ENCODE peak calls at places on chromosomes 5 and 9, in nine cellular contexts. X is coronary artery, Q is epithelial cell of proximal tubule, P is lower leg skin, T is mucosa of descending colon, G is astrocyte of the cerebellum, I is HFF-Myc, O is retinal pigment epithelial cell, M is breast epithelium. L is an unnamed sample.

GRCh38 chr5:40762716-40763115 is 7.0 kb upstream of the TTC33 start:
- DNase-seq in X (no peak), Q (no peak), P (no peak), T (no peak), G (no peak), I (no peak), O (no peak), M (no peak), L (no peak)

GRCh38 chr5:140112685-140113179 is 1.2 kb upstream of the PURA start:
- DNase-seq in X (no peak), Q (no peak), P (no peak), T (no peak), G (no peak), I (no peak), O (no peak), M (no peak), L (peak)

GRCh38 chr9:88605500-88606172 is 70.7 kb downstream of the NXNL2 start:
- DNase-seq in X (no peak), Q (no peak), P (no peak), T (no peak), G (no peak), I (no peak), O (peak), M (no peak), L (no peak)

GRCh38 chr5:119814655-119815054 is 185.3 kb downstream of the FAM170A start:
- DNase-seq in X (no peak), Q (no peak), P (no peak), T (no peak), G (no peak), I (no peak), O (no peak), M (no peak), L (no peak)

GRCh38 chr5:96657068-96657467 is 5.1 kb upstream of the CAST start:
- DNase-seq in X (no peak), Q (peak), P (no peak), T (peak), G (peak), I (peak), O (no peak), M (no peak), L (peak)

GRCh38 chr9:127875306-127875966 is 2.0 kb downstream of the AK1 start:
- DNase-seq in X (no peak), Q (no peak), P (no peak), T (no peak), G (peak), I (no peak), O (no peak), M (no peak), L (peak)

GRCh38 chr5:133260715-133261114 is 208.9 kb downstream of the HSPA4 start:
- DNase-seq in X (no peak), Q (no peak), P (no peak), T (no peak), G (no peak), I (no peak), O (no peak), M (no peak), L (no peak)

GRCh38 chr5:26553079-26553478 is 485.3 kb downstream of the CDH9 start:
- DNase-seq in X (no peak), Q (peak), P (no peak), T (no peak), G (peak), I (no peak), O (peak), M (no peak), L (peak)

GRCh38 chr9:131641618-131642495 is 96.5 kb downstream of the PRRT1B start:
- DNase-seq in X (no peak), Q (no peak), P (no peak), T (peak), G (no peak), I (no peak), O (no peak), M (no peak), L (peak)

GRCh38 chr9:34612788-34613390 is 992 bp upstream of the RPP25L start:
- DNase-seq in X (no peak), Q (no peak), P (peak), T (peak), G (peak), I (peak), O (peak), M (peak), L (peak)

GRCh38 chr9:112705773-112706427 is 12.0 kb downstream of the INIP start:
- DNase-seq in X (no peak), Q (no peak), P (no peak), T (peak), G (peak), I (peak), O (no peak), M (no peak), L (peak)

GRCh38 chr5:54895816-54896341 is 89.5 kb downstream of the ESM1 start:
- DNase-seq in X (no peak), Q (no peak), P (no peak), T (peak), G (no peak), I (peak), O (no peak), M (no peak), L (peak)

GRCh38 chr5:72237879-72238278 is 82.2 kb downstream of the MRPS27 start:
- DNase-seq in X (no peak), Q (no peak), P (no peak), T (no peak), G (no peak), I (no peak), O (no peak), M (no peak), L (no peak)

GRCh38 chr9:88746744-88747398 is 211.9 kb downstream of the NXNL2 start:
- DNase-seq in X (peak), Q (no peak), P (no peak), T (no peak), G (no peak), I (no peak), O (no peak), M (no peak), L (no peak)

GRCh38 chr5:157168286-157168685 is 2.2 kb upstream of the GARIN3 start:
- DNase-seq in X (no peak), Q (no peak), P (peak), T (no peak), G (no peak), I (no peak), O (no peak), M (no peak), L (no peak)

GRCh38 chr5:139682016-139682975 is 34.1 kb downstream of the CXXC5 start:
- DNase-seq in X (no peak), Q (no peak), P (no peak), T (no peak), G (no peak), I (no peak), O (no peak), M (no peak), L (no peak)

GRCh38 chr5:174609116-174609515 is 115.3 kb upstream of the MSX2 start:
- DNase-seq in X (no peak), Q (no peak), P (no peak), T (no peak), G (no peak), I (no peak), O (no peak), M (no peak), L (no peak)

GRCh38 chr5:89524785-89525184 is 641.8 kb upstream of the MEF2C start:
- DNase-seq in X (no peak), Q (no peak), P (no peak), T (no peak), G (no peak), I (no peak), O (no peak), M (no peak), L (no peak)

GRCh38 chr9:138049085-138049778 is 171.7 kb downstream of the CACNA1B start:
- DNase-seq in X (peak), Q (no peak), P (peak), T (no peak), G (no peak), I (no peak), O (no peak), M (no peak), L (no peak)

GRCh38 chr5:24905123-24905522 is 260.3 kb upstream of the CDH10 start:
- DNase-seq in X (no peak), Q (no peak), P (no peak), T (no peak), G (no peak), I (no peak), O (no peak), M (no peak), L (peak)

GRCh38 chr9:127161081-127161621 is 38.7 kb upstream of the ANGPTL2 start:
- DNase-seq in X (no peak), Q (no peak), P (peak), T (no peak), G (no peak), I (no peak), O (no peak), M (peak), L (no peak)

GRCh38 chr5:158848634-158849033 is 251.1 kb downstream of the EBF1 start:
- DNase-seq in X (no peak), Q (no peak), P (no peak), T (no peak), G (no peak), I (no peak), O (no peak), M (no peak), L (no peak)

GRCh38 chr5:7878381-7878873 is 9.5 kb downstream of the MTRR start:
- DNase-seq in X (no peak), Q (no peak), P (no peak), T (no peak), G (no peak), I (no peak), O (no peak), M (no peak), L (peak)

GRCh38 chr9:121972501-121972981 is 120.6 kb downstream of the TTLL11 start:
- DNase-seq in X (no peak), Q (peak), P (no peak), T (peak), G (no peak), I (no peak), O (peak), M (peak), L (peak)

GRCh38 chr5:142795246-142795645 is 25.1 kb downstream of the ARHGAP26 start:
- DNase-seq in X (no peak), Q (no peak), P (no peak), T (no peak), G (no peak), I (no peak), O (no peak), M (no peak), L (no peak)

GRCh38 chr5:96408276-96408777 is 24.7 kb downstream of the PCSK1 start:
- DNase-seq in X (no peak), Q (no peak), P (no peak), T (no peak), G (no peak), I (no peak), O (no peak), M (no peak), L (no peak)

GRCh38 chr9:70510157-70510770 is 95.8 kb upstream of the KLF9 start:
- DNase-seq in X (no peak), Q (no peak), P (no peak), T (peak), G (no peak), I (no peak), O (no peak), M (no peak), L (no peak)

GRCh38 chr9:130213898-130214761 is 41.9 kb downstream of the NCS1 start:
- DNase-seq in X (no peak), Q (no peak), P (no peak), T (no peak), G (no peak), I (no peak), O (no peak), M (no peak), L (no peak)

GRCh38 chr5:72244862-72245371 is 75.1 kb downstream of the MRPS27 start:
- DNase-seq in X (no peak), Q (no peak), P (no peak), T (peak), G (no peak), I (no peak), O (no peak), M (no peak), L (peak)

GRCh38 chr5:67693956-67694564 is 497.5 kb upstream of the CD180 start:
- DNase-seq in X (peak), Q (peak), P (peak), T (peak), G (no peak), I (peak), O (peak), M (peak), L (peak)

GRCh38 chr5:43019615-43020293 is 20.4 kb downstream of the ANXA2R start:
- DNase-seq in X (no peak), Q (no peak), P (peak), T (peak), G (peak), I (no peak), O (peak), M (no peak), L (peak)

GRCh38 chr5:135211083-135211790 is 177.2 kb upstream of the PITX1 start:
- DNase-seq in X (peak), Q (no peak), P (peak), T (no peak), G (no peak), I (no peak), O (no peak), M (no peak), L (no peak)

GRCh38 chr5:14440598-14441401 is 140.8 kb upstream of the OTULINL start:
- DNase-seq in X (peak), Q (no peak), P (peak), T (peak), G (peak), I (peak), O (peak), M (no peak), L (peak)
- H3K4me3 ChIP-seq in X (peak), Q (peak), P (peak), T (no peak), G (peak), I (peak), O (peak), M (peak), L (peak)

DNA sequence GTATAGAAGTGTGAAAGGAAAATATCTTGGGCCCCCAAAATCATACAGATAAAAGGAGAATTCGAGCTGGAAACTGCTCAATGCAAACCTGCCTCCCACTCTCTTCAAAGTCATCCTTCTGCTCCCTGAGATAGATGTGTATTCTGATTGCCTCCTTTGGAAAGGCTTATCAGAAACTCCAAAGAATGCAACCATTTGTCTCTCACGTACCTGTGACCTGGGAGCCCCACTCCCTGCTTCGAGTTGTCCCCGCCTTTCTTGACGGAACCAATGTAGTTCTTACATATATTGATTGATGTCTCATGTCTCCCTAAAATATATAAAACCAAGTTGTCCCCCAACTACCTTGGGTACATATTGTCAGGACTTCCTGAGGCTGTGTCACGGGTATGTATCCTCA is 163.8 kb downstream of the DIRAS2 start:
- DNase-seq in X (no peak), Q (no peak), P (no peak), T (no peak), G (no peak), I (no peak), O (no peak), M (no peak), L (no peak)
- TF ChIP-seq CTCF in X (no peak), Q (no peak), P (no peak), T (no peak), G (no peak), I (no peak), O (no peak), M (no peak), L (no peak)

DNA sequence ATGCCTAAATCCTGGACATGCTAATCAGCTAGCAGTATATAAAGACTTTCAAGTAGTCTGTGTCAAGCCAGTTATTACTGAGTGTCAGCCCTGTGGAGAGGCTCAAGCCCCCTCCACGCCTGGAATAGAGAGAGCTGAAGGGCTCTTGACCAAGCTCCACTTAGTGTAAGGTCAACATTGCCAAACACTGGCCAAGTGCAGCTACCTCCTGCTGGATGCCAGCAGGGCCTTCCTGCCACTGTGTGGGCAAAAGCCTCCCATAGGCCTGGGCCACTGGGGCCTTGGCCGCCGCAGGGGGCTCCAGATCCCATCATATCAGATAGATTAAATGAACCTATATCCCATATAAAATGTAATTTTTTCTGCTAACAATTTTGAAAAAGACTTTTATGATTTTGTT is 239.4 kb upstream of the PANK3 start:
- DNase-seq in X (no peak), Q (no peak), P (no peak), T (no peak), G (no peak), I (no peak), O (no peak), M (no peak), L (no peak)
- H3K4me3 ChIP-seq in X (no peak), Q (no peak), P (no peak), T (no peak), G (no peak), I (no peak), O (no peak), M (no peak), L (no peak)

GRCh38 chr5:59923465-59923864 is 29.9 kb upstream of the PDE4D start:
- DNase-seq in X (no peak), Q (no peak), P (no peak), T (no peak), G (no peak), I (peak), O (no peak), M (no peak), L (no peak)
- TF ChIP-seq CTCF in X (no peak), Q (peak), P (no peak), T (no peak), G (no peak), I (peak), O (peak), M (no peak), L (no peak)

DNA sequence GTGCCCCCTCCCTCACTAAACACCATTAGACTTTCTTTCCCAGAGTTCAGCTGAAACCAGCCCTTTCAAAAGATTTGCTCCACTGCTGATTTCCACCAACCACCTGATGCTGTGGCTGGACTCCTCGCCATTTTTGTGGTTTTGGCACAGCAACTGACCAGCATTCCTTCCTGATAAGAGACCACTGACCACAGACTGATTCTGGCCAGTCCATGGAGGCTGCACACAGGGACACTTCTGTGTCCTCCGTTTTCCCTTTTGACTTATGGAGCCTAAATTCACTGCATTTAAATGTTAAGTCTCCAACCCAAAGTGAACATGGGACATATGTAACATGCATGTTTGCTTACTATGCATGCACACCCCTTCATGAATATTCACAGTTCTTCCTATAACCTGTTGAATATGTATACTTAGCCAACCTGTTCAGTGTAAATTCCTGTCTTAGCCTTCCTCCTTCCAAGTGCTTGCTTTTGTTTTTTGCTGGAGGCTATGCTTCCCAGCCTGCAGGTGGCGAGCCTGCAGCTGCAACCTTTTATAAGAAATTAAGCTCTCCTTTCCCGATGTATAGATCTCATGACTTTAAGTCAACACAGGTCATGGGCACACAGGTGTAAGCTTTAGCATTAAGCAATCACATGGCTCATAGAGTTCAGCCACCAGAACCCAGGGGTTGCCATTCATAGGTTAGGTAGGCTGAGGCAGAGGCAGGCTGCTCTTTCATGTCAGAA is 78.7 kb downstream of the ACTL7B start:
- DNase-seq in X (no peak), Q (no peak), P (no peak), T (no peak), G (peak), I (no peak), O (peak), M (no peak), L (peak)
- H3K4me3 ChIP-seq in X (no peak), Q (no peak), P (no peak), T (no peak), G (no peak), I (no peak), O (no peak), M (no peak), L (no peak)